ENCODE peak calls at places on chromosomes 1 and 21, in four cellular contexts. A is A549, G is endothelial cell of umbilical vein, P is K562. V is an unnamed sample.

GRCh38 chr1:63799810-63800209 is 26.0 kb downstream of the ROR1 start:
- DNase-seq in P (no peak), G (no peak), A (no peak), V (no peak)

GRCh38 chr1:7967206-7967605 is 5.7 kb downstream of the PARK7 start:
- DNase-seq in G (peak), P (no peak), A (no peak), V (no peak)

GRCh38 chr1:150089846-150090520 is 22.4 kb downstream of the VPS45 start:
- DNase-seq in A (no peak), P (no peak), G (no peak), V (peak)

GRCh38 chr1:227312364-227313025 is 5.8 kb downstream of the CDC42BPA start:
- DNase-seq in G (no peak), P (no peak), A (no peak), V (peak)

GRCh38 chr1:155128755-155129473 is 1.2 kb downstream of the EFNA1 start:
- DNase-seq in P (no peak), A (peak), G (peak), V (no peak)

GRCh38 chr1:109794319-109795132 is 30.8 kb upstream of the EPS8L3 start:
- DNase-seq in G (no peak), P (no peak), A (no peak), V (no peak)

GRCh38 chr1:106831511-106831910 is 225.0 kb upstream of the PRMT6 start:
- DNase-seq in A (no peak), G (no peak), P (no peak), V (no peak)

GRCh38 chr1:106584127-106584526 is 472.3 kb upstream of the PRMT6 start:
- DNase-seq in A (no peak), G (no peak), P (no peak), V (no peak)

GRCh38 chr1:91697322-91698260 is 188.4 kb downstream of the TGFBR3 start:
- DNase-seq in G (no peak), A (no peak), P (no peak), V (no peak)

GRCh38 chr1:235867903-235868469 is 1.3 kb upstream of the LYST start:
- DNase-seq in P (no peak), G (no peak), A (no peak), V (peak)

GRCh38 chr1:27513958-27514357 is 24.0 kb upstream of the WASF2 start:
- DNase-seq in P (no peak), A (no peak), G (no peak), V (peak)

GRCh38 chr1:22542886-22543285 is 20.4 kb upstream of the EPHA8 start:
- DNase-seq in P (no peak), G (no peak), A (no peak), V (no peak)

GRCh38 chr1:204157942-204158341 is 6.1 kb upstream of the ETNK2 start:
- DNase-seq in P (no peak), A (no peak), G (no peak), V (no peak)

GRCh38 chr1:2314297-2314802 is 77.0 kb downstream of the MORN1 start:
- DNase-seq in G (no peak), P (no peak), A (peak), V (no peak)

GRCh38 chr1:17717595-17717994 is 37.5 kb upstream of the ACTL8 start:
- DNase-seq in A (no peak), G (no peak), P (no peak), V (no peak)

GRCh38 chr1:59316497-59317128 is 19.7 kb downstream of the FGGY start:
- DNase-seq in A (no peak), G (peak), P (no peak), V (no peak)

GRCh38 chr1:111441573-111442192 is 7.4 kb downstream of the WDR77 start:
- DNase-seq in P (peak), A (peak), G (peak), V (peak)

GRCh38 chr1:1929639-1930545 is 10.8 kb upstream of the TMEM52 start:
- DNase-seq in G (no peak), P (no peak), A (no peak), V (no peak)

GRCh38 chr1:117757668-117758067 is 151.8 kb downstream of the TENT5C start:
- DNase-seq in G (no peak), A (no peak), P (no peak), V (no peak)

GRCh38 chr1:173431663-173432045 is 45.5 kb upstream of the PRDX6 start:
- DNase-seq in A (no peak), G (no peak), P (no peak), V (no peak)

GRCh38 chr1:185450123-185450788 is 133.2 kb upstream of the IVNS1ABP start:
- DNase-seq in G (no peak), A (no peak), P (no peak), V (no peak)

GRCh38 chr1:82343381-82343780 is 542.6 kb downstream of the ADGRL2 start:
- DNase-seq in P (no peak), A (no peak), G (no peak), V (no peak)

GRCh38 chr1:228351850-228352249 is 54.8 kb downstream of the TRIM11 start:
- DNase-seq in A (no peak), G (no peak), P (no peak), V (no peak)

GRCh38 chr1:27360159-27361043 is 6.4 kb downstream of the MAP3K6 start:
- DNase-seq in A (no peak), P (peak), G (no peak), V (no peak)

GRCh38 chr21:14545906-14546480 is at the start of gene SAMSN1:
- DNase-seq in G (peak), A (no peak), P (peak), V (peak)

GRCh38 chr1:217275617-217276398 is 355.1 kb downstream of the GPATCH2 start:
- DNase-seq in P (no peak), G (no peak), A (peak), V (no peak)

GRCh38 chr1:237911911-237912310 is 21.2 kb upstream of the ZP4 start:
- DNase-seq in P (no peak), G (no peak), A (no peak), V (no peak)

GRCh38 chr1:3567405-3567804 is 43.9 kb downstream of the MEGF6 start:
- DNase-seq in G (no peak), A (no peak), P (no peak), V (no peak)

GRCh38 chr1:118821801-118822200 is 166.3 kb downstream of the TBX15 start:
- DNase-seq in G (no peak), P (no peak), A (no peak), V (no peak)

GRCh38 chr1:66372522-66373071 is 161.4 kb upstream of the SGIP1 start:
- DNase-seq in G (no peak), P (no peak), A (no peak), V (no peak)

GRCh38 chr1:156608981-156609380 is 7.7 kb upstream of the GPATCH4 start:
- DNase-seq in G (peak), P (peak), A (peak), V (peak)

GRCh38 chr1:41975121-41975520 is 56.4 kb upstream of the HIVEP3 start:
- DNase-seq in P (no peak), G (no peak), A (no peak), V (no peak)

GRCh38 chr1:166193057-166193456 is 26.3 kb upstream of the FAM78B start:
- DNase-seq in A (no peak), G (no peak), P (no peak), V (peak)

GRCh38 chr1:166184012-166184411 is 17.2 kb upstream of the FAM78B start:
- DNase-seq in P (no peak), A (no peak), G (no peak), V (no peak)

GRCh38 chr1:166185526-166185925 is 18.7 kb upstream of the FAM78B start:
- DNase-seq in P (no peak), G (no peak), A (no peak), V (no peak)

GRCh38 chr1:166184897-166185296 is 18.1 kb upstream of the FAM78B start:
- DNase-seq in G (no peak), A (no peak), P (no peak), V (no peak)

GRCh38 chr1:166189126-166189525 is 22.3 kb upstream of the FAM78B start:
- DNase-seq in P (no peak), G (no peak), A (no peak), V (peak)
- TF ChIP-seq MYC in P (no peak), G (no peak), A (no peak), V (no peak)

DNA sequence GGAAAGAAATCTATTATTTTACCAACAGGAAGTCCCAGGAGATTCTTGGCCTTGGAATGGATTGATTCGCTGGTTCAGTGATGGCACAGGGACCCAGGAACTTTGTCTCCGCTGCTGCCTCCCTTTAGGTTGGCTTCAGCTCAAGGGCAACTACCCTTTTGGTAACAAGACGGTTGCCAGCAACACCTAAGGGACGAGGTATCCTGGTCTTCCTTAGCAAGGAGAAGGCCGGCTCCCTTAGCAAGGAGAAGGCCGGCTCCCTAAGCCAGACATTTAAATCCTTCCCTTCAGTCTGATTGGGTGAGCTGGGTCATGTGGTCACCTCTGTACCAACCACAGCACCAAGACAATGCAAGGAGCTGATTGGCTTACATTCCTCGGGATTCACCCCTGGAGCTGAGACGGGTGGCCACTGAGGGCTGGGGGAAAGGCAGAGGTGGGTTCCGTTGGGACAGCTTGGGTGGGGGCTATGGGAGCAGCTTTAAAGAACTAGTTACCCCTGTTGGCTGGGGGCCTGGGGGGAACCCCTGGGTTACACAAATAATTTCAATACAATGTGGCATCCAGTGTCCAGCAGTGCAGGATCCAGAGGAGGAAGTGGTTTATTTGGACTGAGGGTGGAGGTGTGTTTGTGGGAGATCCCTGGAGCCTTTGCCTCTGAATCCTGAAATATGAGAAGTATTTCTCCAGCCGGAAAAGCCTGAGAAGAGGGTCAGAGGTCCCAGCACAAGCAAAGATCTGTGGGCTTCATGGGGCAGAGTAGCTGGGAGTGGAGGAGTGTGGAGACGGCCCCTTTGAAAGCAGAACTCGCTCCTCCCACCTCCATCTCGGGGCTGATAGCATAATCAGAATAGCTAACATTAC is 20.7 kb upstream of the CLIC4 start:
- DNase-seq in G (peak), A (peak), P (peak), V (no peak)
- TF ChIP-seq POLR2A in G (peak), A (no peak), P (no peak), V (no peak)

DNA sequence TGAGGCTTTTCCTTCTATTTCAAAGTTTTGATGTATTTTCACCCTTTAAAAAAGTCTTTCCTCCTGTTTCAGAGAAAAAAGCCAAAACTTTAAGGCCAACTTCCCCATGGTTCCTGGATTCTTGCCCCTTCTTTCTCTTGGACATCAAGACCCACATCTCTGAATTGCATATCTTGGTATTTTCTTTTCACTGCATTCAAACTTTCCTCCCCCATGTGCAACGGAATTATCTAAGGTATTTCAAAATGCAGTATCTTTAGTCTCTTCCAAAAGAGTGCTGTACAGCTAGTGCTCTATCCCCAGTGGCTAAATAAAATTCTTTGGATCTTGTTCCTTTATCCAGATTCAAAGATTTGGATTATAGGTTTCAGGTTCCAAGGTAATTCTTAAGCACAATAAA is 81.1 kb upstream of the TSPAN2 start:
- DNase-seq in A (no peak), P (no peak), G (no peak), V (no peak)
- TF ChIP-seq MYC in A (no peak), P (no peak), G (no peak), V (no peak)

DNA sequence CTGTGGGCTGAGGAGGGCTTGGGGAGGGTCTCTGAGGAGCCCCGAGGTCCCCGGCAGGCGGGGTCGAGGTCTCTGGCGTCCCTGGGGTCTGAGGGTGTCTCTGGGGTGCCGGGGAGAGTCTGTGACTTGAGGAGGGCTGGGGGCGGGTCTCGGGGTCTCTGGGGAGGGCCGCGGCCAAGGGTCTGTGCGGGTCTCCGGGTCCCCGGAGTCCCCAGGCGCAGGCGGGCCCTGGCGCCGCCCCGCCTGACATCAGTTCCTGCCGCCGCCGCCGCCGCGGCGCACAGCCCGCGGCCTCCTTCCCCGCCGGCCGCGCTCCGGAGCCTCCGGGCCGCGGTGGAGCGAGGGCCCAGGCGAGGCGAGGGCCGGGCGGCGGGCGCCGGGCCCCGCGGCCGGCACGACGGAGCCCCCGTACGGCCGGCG is at the start of gene PLEKHM2:
- DNase-seq in P (peak), A (no peak), G (no peak), V (peak)
- TF ChIP-seq POLR2A in P (peak), A (peak), G (peak), V (peak)

DNA sequence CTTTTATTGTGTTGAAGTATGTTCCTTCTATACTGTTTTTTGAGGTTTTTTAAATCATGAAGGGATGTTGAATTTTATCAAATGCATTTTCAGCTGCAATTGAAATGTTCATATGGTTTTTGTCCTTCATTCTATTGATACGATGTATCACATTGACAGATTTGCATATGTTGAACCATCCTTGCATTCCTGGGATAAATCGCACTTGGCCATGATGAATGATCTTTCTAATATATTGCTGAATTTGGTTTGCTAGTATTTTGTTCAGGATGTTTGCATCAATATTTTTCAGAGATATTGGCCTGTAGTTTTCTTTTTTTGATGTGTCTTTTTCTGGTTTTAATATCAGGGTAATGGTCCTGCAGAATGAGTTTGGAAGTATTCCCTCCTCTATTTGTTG is 214.0 kb downstream of the LMO4 start:
- DNase-seq in G (no peak), P (no peak), A (peak), V (no peak)
- TF ChIP-seq MYC in G (no peak), P (no peak), A (no peak), V (no peak)

DNA sequence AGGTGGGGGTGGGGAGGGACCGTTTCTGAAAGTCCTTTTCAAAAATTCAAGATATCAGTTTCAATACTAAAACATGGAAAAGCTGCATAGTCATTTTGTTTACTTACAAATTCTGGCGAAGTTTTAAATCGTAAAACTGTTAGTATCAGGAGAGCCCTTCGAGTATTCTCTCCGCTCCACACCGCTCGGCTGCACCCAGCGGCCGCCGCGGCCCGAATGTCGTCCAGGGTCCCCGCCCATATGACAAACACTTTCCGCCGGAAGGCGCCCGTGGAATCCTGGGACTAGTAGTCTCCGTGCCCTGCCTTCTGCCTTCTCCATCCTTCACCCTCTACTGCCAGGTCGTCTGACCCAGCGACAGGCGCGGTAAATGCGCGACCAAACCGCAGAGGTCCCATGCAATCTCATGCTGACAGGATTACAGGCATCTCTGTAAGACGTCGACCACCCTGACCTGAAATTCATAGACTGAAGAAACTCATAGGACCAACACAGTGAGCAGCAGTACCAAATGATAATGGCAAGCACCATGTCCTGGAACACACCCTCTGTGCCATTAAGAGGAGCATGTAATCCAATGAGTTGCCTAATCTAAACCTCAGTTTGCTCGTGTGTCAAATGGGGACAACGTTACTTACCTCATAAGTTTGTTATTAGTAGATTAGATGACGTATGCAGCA is at the start of gene TOR1AIP2:
- DNase-seq in G (peak), A (peak), P (peak), V (peak)
- TF ChIP-seq POLR2A in G (peak), A (peak), P (peak), V (peak)

DNA sequence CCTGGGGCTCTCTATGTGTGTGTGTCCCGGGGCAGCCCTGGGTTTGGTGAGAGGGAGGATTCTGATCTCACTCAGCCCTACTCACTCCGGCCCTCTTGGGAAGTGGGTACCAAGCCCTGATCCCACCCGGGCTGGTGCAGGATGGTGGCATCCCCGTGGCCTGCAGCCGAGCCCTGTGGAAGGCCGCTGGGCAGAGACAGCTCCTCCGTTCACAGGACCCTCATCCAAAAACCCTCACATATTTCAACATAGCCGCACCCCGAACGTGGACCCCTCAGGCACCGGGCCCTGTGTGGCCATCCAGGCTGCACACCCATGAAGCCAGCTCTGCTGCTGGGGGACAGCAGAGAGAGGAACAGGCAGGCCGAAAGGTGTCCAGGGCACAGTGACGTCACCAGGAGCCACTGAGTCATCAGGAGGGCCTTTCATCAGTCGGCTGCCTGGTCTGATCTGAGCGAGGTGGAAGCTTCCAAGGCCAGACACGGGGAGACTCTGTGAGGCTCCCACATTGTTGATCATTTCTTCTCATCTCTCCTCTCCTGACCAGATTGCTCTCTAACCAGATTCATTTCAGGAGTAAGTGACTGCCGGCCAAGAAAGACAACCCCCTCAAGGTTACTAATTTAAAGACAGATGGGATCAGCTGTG is 16.2 kb upstream of the GPR157 start:
- DNase-seq in G (no peak), A (peak), P (peak), V (no peak)
- TF ChIP-seq MYC in G (no peak), A (no peak), P (no peak), V (no peak)

DNA sequence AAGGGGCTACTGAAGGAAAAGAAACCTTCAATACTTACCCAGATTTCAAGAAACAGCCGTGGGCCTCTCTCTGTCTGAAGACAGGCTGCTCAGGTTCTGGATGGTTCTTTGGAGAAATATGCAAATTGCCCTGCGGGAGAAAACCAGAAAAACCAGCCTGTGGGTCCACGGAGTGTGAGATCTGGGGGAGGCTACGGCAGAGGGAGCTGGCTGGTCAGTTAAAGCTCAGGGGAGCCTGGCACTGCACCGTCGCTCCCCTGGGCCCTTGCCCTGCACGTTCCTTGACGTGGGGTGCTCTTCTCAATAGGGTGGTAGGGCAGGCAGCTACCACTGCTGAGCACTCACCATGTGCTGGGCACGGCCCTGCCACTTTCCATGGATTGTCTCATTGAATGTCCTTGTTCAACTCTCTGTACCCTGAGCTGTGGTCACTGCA is 12.7 kb downstream of the TMCO4 start:
- DNase-seq in A (no peak), P (no peak), G (no peak), V (no peak)
- TF ChIP-seq POLR2A in A (no peak), P (no peak), G (no peak), V (no peak)

GRCh38 chr1:21278208-21278861 is 11.9 kb downstream of the ECE1 start:
- DNase-seq in A (no peak), P (no peak), G (peak), V (no peak)
- TF ChIP-seq MYC in A (no peak), P (no peak), G (no peak), V (no peak)

DNA sequence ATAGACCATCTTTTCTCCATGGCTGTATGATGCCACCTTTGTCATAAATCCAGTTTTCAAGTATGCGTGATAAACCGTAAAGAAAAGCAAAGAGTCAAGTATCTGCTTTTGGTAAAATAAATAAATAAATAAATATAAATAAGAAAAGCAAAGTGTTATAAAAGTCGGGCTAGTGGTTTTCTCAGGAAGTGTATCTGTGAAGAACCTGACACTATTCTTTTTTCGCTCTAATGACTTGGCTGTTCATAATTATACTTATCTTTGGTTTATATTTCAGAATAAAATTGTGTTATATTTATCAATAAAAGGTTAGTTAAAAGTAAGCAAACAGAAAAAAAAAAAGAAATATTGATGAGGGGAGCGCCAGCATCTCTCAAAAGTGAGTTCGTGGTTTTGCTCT is 594 bp upstream of the EXO5 start:
- DNase-seq in P (no peak), A (no peak), G (no peak), V (no peak)
- TF ChIP-seq POLR2A in P (no peak), A (no peak), G (no peak), V (no peak)